ENCODE peak calls at places on chromosomes 3 and 15, in eight cellular contexts. One of them, this sample, is unnamed.
A peak's percentile ranks its signal among the peaks of the same experiment; 100 is the strongest.

GRCh38 chr3:50325497-50326181 is 2.4 kb downstream of the TUSC2 start:
- DNase-seq in lower lobe of right lung: no peak
- DNase-seq in fibroblast of lung: no peak
- DNase-seq in left ventricle myocardium inferior: no peak
- DNase-seq in H9: no peak
- DNase-seq in suprapubic skin: no peak
- DNase-seq in esophagus squamous epithelium: no peak
- DNase-seq in sigmoid colon: no peak
- DNase-seq in this sample: no peak

GRCh38 chr15:41493205-41493901 is at the start of gene ITPKA:
- DNase-seq in fibroblast of lung: peak; percentile 70
- DNase-seq in H9: peak; percentile 86
- DNase-seq in left ventricle myocardium inferior: peak; percentile 77
- DNase-seq in lower lobe of right lung: peak; percentile 82
- DNase-seq in sigmoid colon: peak; percentile 86
- DNase-seq in esophagus squamous epithelium: no peak
- DNase-seq in suprapubic skin: peak; percentile 86
- DNase-seq in this sample: peak; percentile 83

GRCh38 chr3:10941972-10942371 is 50.6 kb upstream of the SLC6A1 start:
- DNase-seq in H9: peak; percentile 55
- DNase-seq in lower lobe of right lung: no peak
- DNase-seq in esophagus squamous epithelium: no peak
- DNase-seq in suprapubic skin: no peak
- DNase-seq in fibroblast of lung: no peak
- DNase-seq in left ventricle myocardium inferior: no peak
- DNase-seq in sigmoid colon: no peak
- DNase-seq in this sample: no peak

GRCh38 chr15:90530250-90531051 is 728 bp downstream of the CRTC3 start:
- DNase-seq in left ventricle myocardium inferior: peak; percentile 46
- DNase-seq in sigmoid colon: peak; percentile 70
- DNase-seq in H9: peak; percentile 49
- DNase-seq in lower lobe of right lung: peak; percentile 72
- DNase-seq in fibroblast of lung: peak; percentile 46
- DNase-seq in esophagus squamous epithelium: no peak
- DNase-seq in suprapubic skin: peak; percentile 74
- DNase-seq in this sample: no peak

GRCh38 chr3:135203026-135203425 is 408.0 kb downstream of the EPHB1 start:
- DNase-seq in suprapubic skin: no peak
- DNase-seq in left ventricle myocardium inferior: no peak
- DNase-seq in sigmoid colon: no peak
- DNase-seq in esophagus squamous epithelium: no peak
- DNase-seq in fibroblast of lung: no peak
- DNase-seq in lower lobe of right lung: no peak
- DNase-seq in H9: no peak
- DNase-seq in this sample: no peak

GRCh38 chr15:52730163-52730562 is 51.0 kb upstream of the ATOSA start:
- DNase-seq in fibroblast of lung: peak; percentile 34
- DNase-seq in suprapubic skin: no peak
- DNase-seq in left ventricle myocardium inferior: no peak
- DNase-seq in lower lobe of right lung: no peak
- DNase-seq in H9: no peak
- DNase-seq in esophagus squamous epithelium: no peak
- DNase-seq in sigmoid colon: no peak
- DNase-seq in this sample: no peak

GRCh38 chr15:50860824-50861223 is 47.7 kb upstream of the AP4E1 start:
- DNase-seq in fibroblast of lung: no peak
- DNase-seq in left ventricle myocardium inferior: no peak
- DNase-seq in esophagus squamous epithelium: no peak
- DNase-seq in lower lobe of right lung: no peak
- DNase-seq in H9: no peak
- DNase-seq in suprapubic skin: no peak
- DNase-seq in sigmoid colon: no peak
- DNase-seq in this sample: no peak

GRCh38 chr15:62316413-62317060 is 151.5 kb upstream of the C2CD4B start:
- DNase-seq in sigmoid colon: no peak
- DNase-seq in lower lobe of right lung: no peak
- DNase-seq in left ventricle myocardium inferior: no peak
- DNase-seq in suprapubic skin: no peak
- DNase-seq in esophagus squamous epithelium: no peak
- DNase-seq in H9: no peak
- DNase-seq in fibroblast of lung: no peak
- DNase-seq in this sample: no peak

GRCh38 chr15:53446376-53446775 is 313.1 kb downstream of the WDR72 start:
- DNase-seq in sigmoid colon: no peak
- DNase-seq in left ventricle myocardium inferior: no peak
- DNase-seq in esophagus squamous epithelium: no peak
- DNase-seq in H9: no peak
- DNase-seq in fibroblast of lung: no peak
- DNase-seq in suprapubic skin: no peak
- DNase-seq in lower lobe of right lung: no peak
- DNase-seq in this sample: no peak

GRCh38 chr3:184827572-184827971 is 15.6 kb downstream of the VPS8 start:
- DNase-seq in H9: no peak
- DNase-seq in left ventricle myocardium inferior: no peak
- DNase-seq in sigmoid colon: no peak
- DNase-seq in fibroblast of lung: no peak
- DNase-seq in esophagus squamous epithelium: no peak
- DNase-seq in suprapubic skin: no peak
- DNase-seq in lower lobe of right lung: no peak
- DNase-seq in this sample: no peak

GRCh38 chr3:85148056-85148455 is 189.3 kb downstream of the CADM2 start:
- DNase-seq in lower lobe of right lung: no peak
- DNase-seq in left ventricle myocardium inferior: no peak
- DNase-seq in suprapubic skin: no peak
- DNase-seq in sigmoid colon: no peak
- DNase-seq in H9: no peak
- DNase-seq in fibroblast of lung: no peak
- DNase-seq in esophagus squamous epithelium: no peak
- DNase-seq in this sample: no peak

GRCh38 chr3:25895443-25895842 is 105.6 kb downstream of the OXSM start:
- DNase-seq in lower lobe of right lung: no peak
- DNase-seq in left ventricle myocardium inferior: no peak
- DNase-seq in H9: no peak
- DNase-seq in fibroblast of lung: peak; percentile 81
- DNase-seq in esophagus squamous epithelium: no peak
- DNase-seq in suprapubic skin: no peak
- DNase-seq in sigmoid colon: no peak
- DNase-seq in this sample: no peak

GRCh38 chr3:43024183-43024865 is 45.2 kb downstream of the GASK1A start:
- DNase-seq in fibroblast of lung: no peak
- DNase-seq in suprapubic skin: no peak
- DNase-seq in lower lobe of right lung: no peak
- DNase-seq in sigmoid colon: no peak
- DNase-seq in esophagus squamous epithelium: no peak
- DNase-seq in left ventricle myocardium inferior: no peak
- DNase-seq in H9: no peak
- DNase-seq in this sample: no peak

GRCh38 chr3:81242871-81243270 is 518.6 kb downstream of the GBE1 start:
- DNase-seq in left ventricle myocardium inferior: no peak
- DNase-seq in fibroblast of lung: peak; percentile 24
- DNase-seq in sigmoid colon: no peak
- DNase-seq in lower lobe of right lung: no peak
- DNase-seq in H9: no peak
- DNase-seq in suprapubic skin: no peak
- DNase-seq in esophagus squamous epithelium: no peak
- DNase-seq in this sample: no peak

GRCh38 chr3:147654827-147655226 is 245.7 kb downstream of the ZIC1 start:
- DNase-seq in suprapubic skin: no peak
- DNase-seq in H9: no peak
- DNase-seq in esophagus squamous epithelium: no peak
- DNase-seq in sigmoid colon: no peak
- DNase-seq in left ventricle myocardium inferior: no peak
- DNase-seq in lower lobe of right lung: no peak
- DNase-seq in fibroblast of lung: peak; percentile 87
- DNase-seq in this sample: peak; percentile 64

GRCh38 chr3:41697702-41698101 is 264.2 kb downstream of the ULK4 start:
- DNase-seq in left ventricle myocardium inferior: no peak
- DNase-seq in suprapubic skin: no peak
- DNase-seq in lower lobe of right lung: no peak
- DNase-seq in fibroblast of lung: no peak
- DNase-seq in H9: no peak
- DNase-seq in esophagus squamous epithelium: no peak
- DNase-seq in sigmoid colon: no peak
- DNase-seq in this sample: no peak

GRCh38 chr3:188948658-188949400 is 222.9 kb upstream of the TPRG1 start:
- DNase-seq in left ventricle myocardium inferior: no peak
- DNase-seq in fibroblast of lung: peak; percentile 99
- DNase-seq in sigmoid colon: peak; percentile 84
- DNase-seq in lower lobe of right lung: no peak
- DNase-seq in suprapubic skin: no peak
- DNase-seq in H9: no peak
- DNase-seq in esophagus squamous epithelium: no peak
- DNase-seq in this sample: no peak

GRCh38 chr3:21913791-21914190 is 162.8 kb upstream of the ZNF385D start:
- DNase-seq in suprapubic skin: no peak
- DNase-seq in H9: no peak
- DNase-seq in lower lobe of right lung: no peak
- DNase-seq in left ventricle myocardium inferior: no peak
- DNase-seq in fibroblast of lung: peak; percentile 72
- DNase-seq in esophagus squamous epithelium: no peak
- DNase-seq in sigmoid colon: no peak
- DNase-seq in this sample: no peak

GRCh38 chr15:65110676-65111292 is 4.2 kb downstream of the UBAP1L start:
- DNase-seq in sigmoid colon: no peak
- DNase-seq in left ventricle myocardium inferior: no peak
- DNase-seq in H9: no peak
- DNase-seq in suprapubic skin: no peak
- DNase-seq in fibroblast of lung: peak; percentile 74
- DNase-seq in lower lobe of right lung: no peak
- DNase-seq in esophagus squamous epithelium: no peak
- DNase-seq in this sample: no peak

GRCh38 chr3:53005338-53005737 is 40.5 kb downstream of the SFMBT1 start:
- DNase-seq in sigmoid colon: no peak
- DNase-seq in H9: no peak
- DNase-seq in suprapubic skin: no peak
- DNase-seq in left ventricle myocardium inferior: no peak
- DNase-seq in fibroblast of lung: no peak
- DNase-seq in esophagus squamous epithelium: no peak
- DNase-seq in lower lobe of right lung: no peak
- DNase-seq in this sample: no peak
- TF ChIP-seq CTCF in sigmoid colon: no peak
- TF ChIP-seq CTCF in H9: no peak
- TF ChIP-seq CTCF in suprapubic skin: no peak
- TF ChIP-seq CTCF in left ventricle myocardium inferior: no peak
- TF ChIP-seq CTCF in fibroblast of lung: no peak
- TF ChIP-seq CTCF in esophagus squamous epithelium: no peak
- TF ChIP-seq CTCF in lower lobe of right lung: no peak
- TF ChIP-seq CTCF in this sample: no peak

GRCh38 chr3:149572796-149573414 is 84.9 kb downstream of the WWTR1 start:
- DNase-seq in esophagus squamous epithelium: no peak
- DNase-seq in sigmoid colon: no peak
- DNase-seq in H9: no peak
- DNase-seq in fibroblast of lung: peak; percentile 88
- DNase-seq in suprapubic skin: no peak
- DNase-seq in lower lobe of right lung: no peak
- DNase-seq in left ventricle myocardium inferior: no peak
- DNase-seq in this sample: peak; percentile 77
- H3K4me1 ChIP-seq in esophagus squamous epithelium: peaks cover 54% of the 10 kb centered on the region
- H3K4me1 ChIP-seq in sigmoid colon: peaks cover 44% of the 10 kb centered on the region
- H3K4me1 ChIP-seq in H9: peaks cover 16% of the 10 kb centered on the region
- H3K4me1 ChIP-seq in fibroblast of lung: peaks cover 44% of the 10 kb centered on the region
- H3K4me1 ChIP-seq in suprapubic skin: peaks cover 54% of the 10 kb centered on the region
- H3K4me1 ChIP-seq in lower lobe of right lung: peaks cover 60% of the 10 kb centered on the region
- H3K4me1 ChIP-seq in left ventricle myocardium inferior: peaks cover 86% of the 10 kb centered on the region
- H3K4me1 ChIP-seq in this sample: peaks cover 73% of the 10 kb centered on the region

GRCh38 chr3:13367728-13368127 is 52.4 kb downstream of the NUP210 start:
- DNase-seq in left ventricle myocardium inferior: no peak
- DNase-seq in suprapubic skin: no peak
- DNase-seq in sigmoid colon: no peak
- DNase-seq in esophagus squamous epithelium: no peak
- DNase-seq in fibroblast of lung: no peak
- DNase-seq in lower lobe of right lung: no peak
- DNase-seq in H9: no peak
- DNase-seq in this sample: no peak

GRCh38 chr3:13368834-13369233 is 51.3 kb downstream of the NUP210 start:
- DNase-seq in H9: no peak
- DNase-seq in fibroblast of lung: no peak
- DNase-seq in esophagus squamous epithelium: no peak
- DNase-seq in sigmoid colon: no peak
- DNase-seq in left ventricle myocardium inferior: no peak
- DNase-seq in suprapubic skin: no peak
- DNase-seq in lower lobe of right lung: no peak
- DNase-seq in this sample: no peak

GRCh38 chr3:13365390-13366379 is 54.4 kb downstream of the NUP210 start:
- DNase-seq in esophagus squamous epithelium: no peak
- DNase-seq in fibroblast of lung: no peak
- DNase-seq in suprapubic skin: no peak
- DNase-seq in left ventricle myocardium inferior: no peak
- DNase-seq in lower lobe of right lung: no peak
- DNase-seq in H9: peak; percentile 50
- DNase-seq in sigmoid colon: no peak
- DNase-seq in this sample: no peak

GRCh38 chr3:13362551-13362950 is 57.6 kb downstream of the NUP210 start:
- DNase-seq in suprapubic skin: no peak
- DNase-seq in sigmoid colon: no peak
- DNase-seq in H9: no peak
- DNase-seq in left ventricle myocardium inferior: no peak
- DNase-seq in fibroblast of lung: no peak
- DNase-seq in esophagus squamous epithelium: no peak
- DNase-seq in lower lobe of right lung: no peak
- DNase-seq in this sample: no peak

DNA sequence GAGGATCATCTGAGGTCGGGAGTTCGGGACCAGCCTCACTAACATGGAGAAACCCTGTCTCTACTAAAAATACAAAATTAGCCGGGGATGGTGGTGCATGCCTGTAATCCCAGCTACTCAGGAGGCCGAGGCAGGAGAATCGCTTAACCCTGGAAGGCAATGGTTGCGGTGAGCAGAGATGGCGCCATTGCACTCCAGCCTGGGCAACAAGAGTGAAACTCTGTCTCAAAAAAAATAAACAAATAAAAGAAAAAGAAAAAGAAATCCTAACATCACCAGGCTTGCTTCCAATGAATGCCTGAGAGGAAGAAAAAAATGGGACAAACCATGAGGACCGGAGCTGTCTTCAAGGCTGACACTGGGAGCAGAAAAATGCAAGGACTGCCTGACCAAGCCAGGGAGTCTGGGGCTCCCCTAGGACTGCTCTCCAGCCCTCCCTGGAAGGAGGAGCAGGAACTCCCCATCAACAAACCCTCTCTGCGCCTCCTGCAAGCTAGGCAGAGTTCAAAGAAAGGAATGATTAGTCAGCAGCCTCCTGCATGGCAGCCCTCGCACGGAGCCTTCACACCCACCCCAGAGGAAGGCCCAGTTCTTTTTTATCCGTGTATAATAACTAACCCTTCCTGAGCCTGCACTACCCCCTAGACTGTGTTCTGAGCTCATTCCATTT is 55.4 kb downstream of the NUP210 start:
- DNase-seq in esophagus squamous epithelium: no peak
- DNase-seq in lower lobe of right lung: no peak
- DNase-seq in sigmoid colon: no peak
- DNase-seq in left ventricle myocardium inferior: no peak
- DNase-seq in fibroblast of lung: peak; percentile 37
- DNase-seq in suprapubic skin: no peak
- DNase-seq in H9: no peak
- DNase-seq in this sample: no peak
- TF ChIP-seq CTCF in esophagus squamous epithelium: no peak
- TF ChIP-seq CTCF in lower lobe of right lung: no peak
- TF ChIP-seq CTCF in sigmoid colon: no peak
- TF ChIP-seq CTCF in left ventricle myocardium inferior: no peak
- TF ChIP-seq CTCF in fibroblast of lung: no peak
- TF ChIP-seq CTCF in suprapubic skin: no peak
- TF ChIP-seq CTCF in H9: peak; percentile 45
- TF ChIP-seq CTCF in this sample: no peak

GRCh38 chr3:195189821-195190220 is 81.1 kb downstream of the XXYLT1 start:
- DNase-seq in sigmoid colon: no peak
- DNase-seq in fibroblast of lung: no peak
- DNase-seq in left ventricle myocardium inferior: no peak
- DNase-seq in suprapubic skin: no peak
- DNase-seq in H9: no peak
- DNase-seq in lower lobe of right lung: no peak
- DNase-seq in esophagus squamous epithelium: no peak
- DNase-seq in this sample: no peak
- H3K4me1 ChIP-seq in sigmoid colon: peaks cover 40% of the 10 kb centered on the region
- H3K4me1 ChIP-seq in fibroblast of lung: peaks cover 13% of the 10 kb centered on the region
- H3K4me1 ChIP-seq in left ventricle myocardium inferior: peaks cover 32% of the 10 kb centered on the region
- H3K4me1 ChIP-seq in suprapubic skin: peaks cover 36% of the 10 kb centered on the region
- H3K4me1 ChIP-seq in H9: peaks cover 10% of the 10 kb centered on the region
- H3K4me1 ChIP-seq in lower lobe of right lung: peaks cover 23% of the 10 kb centered on the region
- H3K4me1 ChIP-seq in esophagus squamous epithelium: peaks cover 45% of the 10 kb centered on the region
- H3K4me1 ChIP-seq in this sample: peaks cover 13% of the 10 kb centered on the region